ENCODE peak calls at places on chromosome 2, in seven cellular contexts. B, A, E, L, G, P and U are unnamed samples.

GRCh38 chr2:142041996-142042395 is 88.8 kb downstream of the LRP1B start:
- DNase-seq in B (no peak), A (no peak), E (no peak), L (no peak), G (no peak), P (no peak), U (no peak)

GRCh38 chr2:106562232-106562631 is 75.1 kb downstream of the CD8B2 start:
- DNase-seq in B (no peak), A (no peak), E (no peak), L (no peak), G (no peak), P (no peak), U (no peak)

GRCh38 chr2:133788391-133788790 is 220.1 kb upstream of the NCKAP5 start:
- DNase-seq in B (no peak), A (no peak), E (no peak), L (no peak), G (no peak), P (no peak), U (no peak)

GRCh38 chr2:136905779-136906178 is 140.4 kb downstream of the THSD7B start:
- DNase-seq in B (no peak), A (no peak), E (no peak), L (no peak), G (no peak), P (no peak), U (no peak)

GRCh38 chr2:224892574-224893204 is 149.6 kb downstream of the DOCK10 start:
- DNase-seq in B (no peak), A (no peak), E (no peak), L (no peak), G (no peak), P (no peak), U (no peak)

GRCh38 chr2:11530864-11531451 is 2.9 kb upstream of the GREB1 start:
- DNase-seq in B (no peak), A (no peak), E (no peak), L (no peak), G (no peak), P (no peak), U (no peak)

GRCh38 chr2:70104231-70105111 is 17.2 kb downstream of the PCBP1 start:
- DNase-seq in B (no peak), A (no peak), E (peak), L (no peak), G (peak), P (peak), U (no peak)

GRCh38 chr2:3211971-3212362 is 165.7 kb downstream of the EIPR1 start:
- DNase-seq in B (no peak), A (no peak), E (no peak), L (no peak), G (no peak), P (no peak), U (no peak)

GRCh38 chr2:234494361-234495075 is 2.4 kb downstream of the ARL4C start:
- DNase-seq in B (no peak), A (no peak), E (no peak), L (no peak), G (no peak), P (no peak), U (no peak)

GRCh38 chr2:72573232-72573631 is 252.6 kb downstream of the EXOC6B start:
- DNase-seq in B (no peak), A (no peak), E (no peak), L (no peak), G (no peak), P (no peak), U (no peak)

GRCh38 chr2:233824373-233824772 is 30.0 kb downstream of the HJURP start:
- DNase-seq in B (no peak), A (no peak), E (no peak), L (no peak), G (no peak), P (no peak), U (no peak)

GRCh38 chr2:3188405-3188946 is 189.1 kb downstream of the EIPR1 start:
- DNase-seq in B (no peak), A (no peak), E (no peak), L (no peak), G (no peak), P (no peak), U (no peak)

GRCh38 chr2:71674158-71674807 is 220.9 kb downstream of the DYSF start:
- DNase-seq in B (no peak), A (no peak), E (peak), L (no peak), G (no peak), P (no peak), U (no peak)

GRCh38 chr2:44242929-44243328 is 32.4 kb upstream of the SLC3A1 start:
- DNase-seq in B (no peak), A (no peak), E (no peak), L (no peak), G (no peak), P (no peak), U (no peak)

GRCh38 chr2:37637985-37638384 is 33.5 kb downstream of the CDC42EP3 start:
- DNase-seq in B (no peak), A (no peak), E (no peak), L (no peak), G (no peak), P (no peak), U (no peak)

GRCh38 chr2:217279130-217279529 is 419.3 kb upstream of the TNP1 start:
- DNase-seq in B (no peak), A (no peak), E (no peak), L (no peak), G (no peak), P (no peak), U (no peak)

GRCh38 chr2:173191601-173192000 is 116.0 kb downstream of the MAP3K20 start:
- DNase-seq in B (no peak), A (no peak), E (no peak), L (no peak), G (no peak), P (no peak), U (no peak)

GRCh38 chr2:241195506-241196130 is 7.1 kb downstream of the ANO7 start:
- DNase-seq in B (no peak), A (no peak), E (no peak), L (no peak), G (no peak), P (peak), U (no peak)

GRCh38 chr2:221385716-221386115 is 186.4 kb downstream of the EPHA4 start:
- DNase-seq in B (no peak), A (no peak), E (no peak), L (no peak), G (no peak), P (no peak), U (no peak)

GRCh38 chr2:64792995-64793639 is 139.4 kb upstream of the SERTAD2 start:
- DNase-seq in B (no peak), A (no peak), E (no peak), L (no peak), G (no peak), P (no peak), U (no peak)

GRCh38 chr2:96087130-96087529 is 29.2 kb downstream of the ADRA2B start:
- DNase-seq in B (no peak), A (no peak), E (no peak), L (no peak), G (no peak), P (no peak), U (no peak)

GRCh38 chr2:121596221-121597080 is 52.8 kb downstream of the CLASP1 start:
- DNase-seq in B (no peak), A (no peak), E (peak), L (peak), G (peak), P (no peak), U (no peak)

GRCh38 chr2:98524168-98524567 is 79.5 kb downstream of the INPP4A start:
- DNase-seq in B (no peak), A (no peak), E (no peak), L (no peak), G (no peak), P (no peak), U (no peak)

GRCh38 chr2:190534310-190535118 is at the start of gene NEMP2:
- DNase-seq in B (peak), A (peak), E (peak), L (peak), G (peak), P (peak), U (peak)

GRCh38 chr2:43321446-43321845 is 95.0 kb upstream of the ZFP36L2 start:
- DNase-seq in B (no peak), A (no peak), E (no peak), L (no peak), G (no peak), P (no peak), U (no peak)

GRCh38 chr2:151853070-151853758 is 25.0 kb upstream of the ARL5A start:
- DNase-seq in B (no peak), A (no peak), E (no peak), L (no peak), G (no peak), P (no peak), U (no peak)

GRCh38 chr2:38277245-38278119 is 99.6 kb downstream of the ATL2 start:
- DNase-seq in B (no peak), A (no peak), E (no peak), L (no peak), G (no peak), P (no peak), U (no peak)

GRCh38 chr2:158894078-158894477 is 74.4 kb upstream of the TANC1 start:
- DNase-seq in B (no peak), A (no peak), E (no peak), L (no peak), G (no peak), P (no peak), U (no peak)

GRCh38 chr2:133521146-133521745 is 47.0 kb downstream of the NCKAP5 start:
- DNase-seq in B (no peak), A (no peak), E (no peak), L (peak), G (no peak), P (no peak), U (no peak)

GRCh38 chr2:174325932-174326879 is 8.5 kb upstream of the SP9 start:
- DNase-seq in B (no peak), A (no peak), E (no peak), L (no peak), G (no peak), P (no peak), U (no peak)

GRCh38 chr2:68231061-68231372 is 21.3 kb downstream of the PPP3R1 start:
- DNase-seq in B (no peak), A (no peak), E (no peak), L (no peak), G (no peak), P (no peak), U (no peak)

GRCh38 chr2:156147594-156148330 is 184.8 kb downstream of the NR4A2 start:
- DNase-seq in B (no peak), A (no peak), E (no peak), L (no peak), G (no peak), P (no peak), U (no peak)